ENCODE peak calls at places on chromosomes 11 and 22, in nine cellular contexts. M, E, X, J, Q, T, S, A and F are unnamed samples.

GRCh38 chr11:35992551-35992950 is 48.7 kb downstream of the LDLRAD3 start:
- DNase-seq in J (no peak), M (no peak), T (no peak), X (no peak), A (no peak), Q (no peak), S (no peak), E (no peak), F (no peak)

GRCh38 chr11:10973416-10973815 is 115.6 kb upstream of the ZBED5 start:
- DNase-seq in Q (no peak), J (no peak), X (no peak), M (no peak), E (no peak), T (no peak), A (no peak), S (no peak), F (no peak)

GRCh38 chr11:103541186-103541795 is 432.1 kb downstream of the DYNC2H1 start:
- DNase-seq in X (no peak), A (no peak), J (no peak), S (no peak), E (no peak), M (no peak), T (no peak), Q (no peak), F (no peak)

GRCh38 chr11:104073950-104074349 is 37.5 kb downstream of the DDI1 start:
- DNase-seq in S (no peak), X (no peak), J (no peak), E (no peak), T (no peak), Q (no peak), M (no peak), A (no peak), F (no peak)

GRCh38 chr22:23070418-23071162 is at the start of gene GNAZ:
- DNase-seq in J (peak), A (peak), E (no peak), S (no peak), X (no peak), T (no peak), Q (no peak), M (peak), F (peak)

GRCh38 chr22:29539105-29539504 is 14.5 kb downstream of the THOC5 start:
- DNase-seq in A (peak), E (no peak), J (no peak), Q (no peak), T (no peak), X (no peak), M (no peak), S (no peak), F (no peak)

GRCh38 chr11:44607324-44607962 is 42.0 kb downstream of the CD82 start:
- DNase-seq in E (peak), M (no peak), Q (no peak), X (no peak), A (no peak), T (no peak), J (no peak), S (no peak), F (no peak)

GRCh38 chr11:86718553-86718952 is 46.1 kb upstream of the ME3 start:
- DNase-seq in A (no peak), J (no peak), M (no peak), Q (no peak), T (no peak), S (no peak), E (no peak), X (no peak), F (no peak)

GRCh38 chr11:74749127-74749964 is 697 bp downstream of the RNF169 start:
- DNase-seq in M (peak), X (no peak), J (peak), E (peak), T (no peak), A (peak), Q (peak), S (peak), F (peak)

GRCh38 chr11:17734986-17735822 is 623 bp downstream of the KCNC1 start:
- DNase-seq in T (no peak), X (no peak), A (peak), Q (no peak), M (peak), S (peak), E (no peak), J (peak), F (no peak)

GRCh38 chr11:74288161-74288560 is 23.3 kb downstream of the P4HA3 start:
- DNase-seq in M (no peak), J (no peak), E (no peak), S (no peak), X (no peak), Q (no peak), T (no peak), A (no peak), F (no peak)

GRCh38 chr22:45911601-45912271 is 65.2 kb downstream of the WNT7B start:
- DNase-seq in S (peak), E (peak), M (no peak), X (no peak), A (no peak), T (no peak), J (no peak), Q (no peak), F (no peak)

GRCh38 chr11:71247551-71248250 is 4.7 kb downstream of the SHANK2 start:
- DNase-seq in T (no peak), X (no peak), E (no peak), A (peak), M (no peak), S (peak), J (peak), Q (no peak), F (no peak)

GRCh38 chr11:66692871-66693331 is 15.2 kb upstream of the RBM4B start:
- DNase-seq in E (no peak), Q (no peak), A (no peak), M (no peak), T (no peak), S (no peak), J (no peak), X (no peak), F (no peak)

GRCh38 chr11:63920126-63920869 is 3.3 kb upstream of the RCOR2 start:
- DNase-seq in X (no peak), J (peak), M (no peak), S (peak), T (peak), E (no peak), Q (no peak), A (no peak), F (no peak)

GRCh38 chr22:46979506-46979905 is 217.1 kb downstream of the TBC1D22A start:
- DNase-seq in M (no peak), Q (no peak), E (no peak), A (no peak), S (no peak), T (no peak), X (no peak), J (no peak), F (no peak)

GRCh38 chr22:23673826-23674690 is 16.8 kb upstream of the RGL4 start:
- DNase-seq in S (no peak), A (peak), Q (no peak), X (no peak), T (no peak), J (peak), M (no peak), E (no peak), F (no peak)

GRCh38 chr11:68792400-68792955 is 41.2 kb upstream of the TESMIN start:
- DNase-seq in X (no peak), T (no peak), M (no peak), A (no peak), E (no peak), Q (no peak), J (no peak), S (no peak), F (no peak)

GRCh38 chr11:64932324-64932723 is 3.4 kb downstream of the GPHA2 start:
- DNase-seq in T (no peak), J (no peak), A (no peak), M (no peak), X (no peak), S (no peak), Q (no peak), E (no peak), F (no peak)

GRCh38 chr22:50010676-50011446 is 1.7 kb downstream of the IL17REL start:
- DNase-seq in J (no peak), Q (no peak), X (peak), M (peak), S (no peak), E (no peak), T (no peak), A (no peak), F (no peak)

GRCh38 chr22:38788016-38788415 is 5.9 kb downstream of the DNAL4 start:
- DNase-seq in M (no peak), A (no peak), T (no peak), X (no peak), S (no peak), Q (no peak), E (no peak), J (no peak), F (no peak)

GRCh38 chr11:76008474-76008873 is 193.5 kb downstream of the UVRAG start:
- DNase-seq in X (no peak), E (no peak), M (no peak), T (no peak), J (no peak), Q (no peak), A (no peak), S (no peak), F (no peak)

GRCh38 chr22:22911327-22912134 is 23.9 kb downstream of the IGLL5 start:
- DNase-seq in J (no peak), E (no peak), A (peak), M (no peak), S (no peak), T (no peak), X (no peak), Q (no peak), F (no peak)